ENCODE peak calls at places on chromosomes 3 and 15, in six cellular contexts. One of them, this sample, is unnamed.

GRCh38 chr3:191813245-191813644 is 352.3 kb downstream of the PYDC2 start:
- DNase-seq in HepG2: no peak
- DNase-seq in ovary: no peak
- DNase-seq in heart left ventricle: no peak
- DNase-seq in GM12878: no peak
- DNase-seq in adrenal gland: no peak
- DNase-seq in this sample: no peak

GRCh38 chr3:138082085-138082991 is 33.1 kb downstream of the DZIP1L start:
- DNase-seq in heart left ventricle: no peak
- DNase-seq in HepG2: peak; percentile 22
- DNase-seq in ovary: peak; percentile 60
- DNase-seq in GM12878: peak; percentile 27
- DNase-seq in adrenal gland: no peak
- DNase-seq in this sample: no peak

GRCh38 chr3:2713923-2714322 is 396.3 kb downstream of the IL5RA start:
- DNase-seq in adrenal gland: no peak
- DNase-seq in GM12878: no peak
- DNase-seq in ovary: no peak
- DNase-seq in heart left ventricle: no peak
- DNase-seq in HepG2: no peak
- DNase-seq in this sample: no peak

GRCh38 chr3:197811343-197811742 is 20.3 kb downstream of the LRCH3 start:
- DNase-seq in HepG2: no peak
- DNase-seq in GM12878: no peak
- DNase-seq in adrenal gland: no peak
- DNase-seq in ovary: no peak
- DNase-seq in heart left ventricle: peak; percentile 35
- DNase-seq in this sample: no peak

GRCh38 chr15:40150163-40150925 is 10.5 kb upstream of the BUB1B start:
- DNase-seq in heart left ventricle: no peak
- DNase-seq in HepG2: peak; percentile 14
- DNase-seq in adrenal gland: no peak
- DNase-seq in GM12878: no peak
- DNase-seq in ovary: no peak
- DNase-seq in this sample: no peak

GRCh38 chr15:28900041-28900891 is 14.5 kb downstream of the APBA2 start:
- DNase-seq in GM12878: no peak
- DNase-seq in HepG2: no peak
- DNase-seq in ovary: no peak
- DNase-seq in heart left ventricle: no peak
- DNase-seq in adrenal gland: no peak
- DNase-seq in this sample: no peak

GRCh38 chr15:99137111-99137546 is 32.2 kb downstream of the SYNM start:
- DNase-seq in adrenal gland: no peak
- DNase-seq in GM12878: no peak
- DNase-seq in ovary: no peak
- DNase-seq in heart left ventricle: no peak
- DNase-seq in HepG2: no peak
- DNase-seq in this sample: no peak

GRCh38 chr15:73807865-73808264 is 54.7 kb upstream of the INSYN1 start:
- DNase-seq in ovary: no peak
- DNase-seq in adrenal gland: no peak
- DNase-seq in heart left ventricle: no peak
- DNase-seq in GM12878: no peak
- DNase-seq in HepG2: no peak
- DNase-seq in this sample: no peak

GRCh38 chr3:16884084-16884747 is 539 bp upstream of the PLCL2 start:
- DNase-seq in ovary: peak; percentile 81
- DNase-seq in HepG2: no peak
- DNase-seq in heart left ventricle: peak; percentile 80
- DNase-seq in adrenal gland: peak; percentile 80
- DNase-seq in GM12878: no peak
- DNase-seq in this sample: peak; percentile 81

GRCh38 chr15:48205981-48206380 is at the start of gene SLC12A1:
- DNase-seq in heart left ventricle: no peak
- DNase-seq in HepG2: no peak
- DNase-seq in GM12878: no peak
- DNase-seq in ovary: no peak
- DNase-seq in adrenal gland: no peak
- DNase-seq in this sample: no peak

GRCh38 chr15:88215249-88215648 is 41.3 kb downstream of the NTRK3 start:
- DNase-seq in heart left ventricle: no peak
- DNase-seq in HepG2: no peak
- DNase-seq in ovary: no peak
- DNase-seq in adrenal gland: no peak
- DNase-seq in GM12878: no peak
- DNase-seq in this sample: no peak

GRCh38 chr15:80694624-80695098 is 449 bp upstream of the ABHD17C start:
- DNase-seq in HepG2: no peak
- DNase-seq in GM12878: no peak
- DNase-seq in heart left ventricle: peak; percentile 8
- DNase-seq in ovary: peak; percentile 55
- DNase-seq in adrenal gland: peak; percentile 27
- DNase-seq in this sample: peak; percentile 57

GRCh38 chr3:131630117-131630516 is 127.3 kb upstream of the MRPL3 start:
- DNase-seq in GM12878: peak; percentile 65
- DNase-seq in heart left ventricle: no peak
- DNase-seq in HepG2: no peak
- DNase-seq in adrenal gland: no peak
- DNase-seq in ovary: no peak
- DNase-seq in this sample: no peak

GRCh38 chr3:119613872-119614271 is 16.2 kb downstream of the PLA1A start:
- DNase-seq in HepG2: no peak
- DNase-seq in adrenal gland: no peak
- DNase-seq in ovary: no peak
- DNase-seq in GM12878: no peak
- DNase-seq in heart left ventricle: no peak
- DNase-seq in this sample: no peak

GRCh38 chr3:179260949-179261765 is 10.2 kb upstream of the KCNMB3 start:
- DNase-seq in ovary: peak; percentile 79
- DNase-seq in heart left ventricle: peak; percentile 76
- DNase-seq in GM12878: no peak
- DNase-seq in HepG2: peak; percentile 37
- DNase-seq in adrenal gland: peak; percentile 84
- DNase-seq in this sample: peak; percentile 87

GRCh38 chr3:167228135-167228534 is 152.0 kb downstream of the ZBBX start:
- DNase-seq in adrenal gland: no peak
- DNase-seq in HepG2: no peak
- DNase-seq in ovary: no peak
- DNase-seq in heart left ventricle: no peak
- DNase-seq in GM12878: no peak
- DNase-seq in this sample: no peak

GRCh38 chr15:81301815-81302399 is 22.0 kb downstream of the STARD5 start:
- DNase-seq in ovary: no peak
- DNase-seq in HepG2: no peak
- DNase-seq in adrenal gland: no peak
- DNase-seq in heart left ventricle: peak; percentile 34
- DNase-seq in GM12878: peak; percentile 80
- DNase-seq in this sample: no peak

GRCh38 chr3:35707904-35708303 is 68.6 kb downstream of the ARPP21 start:
- DNase-seq in adrenal gland: no peak
- DNase-seq in ovary: no peak
- DNase-seq in heart left ventricle: no peak
- DNase-seq in GM12878: no peak
- DNase-seq in HepG2: no peak
- DNase-seq in this sample: no peak

GRCh38 chr3:59675495-59675894 is 625.7 kb upstream of the CFAP20DC start:
- DNase-seq in adrenal gland: no peak
- DNase-seq in ovary: no peak
- DNase-seq in GM12878: no peak
- DNase-seq in HepG2: no peak
- DNase-seq in heart left ventricle: no peak
- DNase-seq in this sample: no peak

GRCh38 chr3:123750209-123750608 is 133.9 kb downstream of the MYLK start:
- DNase-seq in heart left ventricle: no peak
- DNase-seq in adrenal gland: no peak
- DNase-seq in ovary: no peak
- DNase-seq in HepG2: no peak
- DNase-seq in GM12878: no peak
- DNase-seq in this sample: no peak

GRCh38 chr15:86328658-86329057 is 249.0 kb downstream of the AGBL1 start:
- DNase-seq in GM12878: no peak
- DNase-seq in HepG2: no peak
- DNase-seq in ovary: no peak
- DNase-seq in adrenal gland: no peak
- DNase-seq in heart left ventricle: no peak
- DNase-seq in this sample: no peak

GRCh38 chr3:14169871-14170270 is 8.5 kb downstream of the XPC start:
- DNase-seq in HepG2: no peak
- DNase-seq in ovary: no peak
- DNase-seq in GM12878: no peak
- DNase-seq in heart left ventricle: no peak
- DNase-seq in adrenal gland: no peak
- DNase-seq in this sample: no peak

GRCh38 chr3:82276992-82277391 is 515.5 kb upstream of the GBE1 start:
- DNase-seq in GM12878: no peak
- DNase-seq in HepG2: no peak
- DNase-seq in adrenal gland: no peak
- DNase-seq in heart left ventricle: no peak
- DNase-seq in ovary: no peak
- DNase-seq in this sample: no peak

GRCh38 chr3:171086914-171087313 is 60.4 kb upstream of the SLC2A2 start:
- DNase-seq in GM12878: no peak
- DNase-seq in heart left ventricle: no peak
- DNase-seq in HepG2: no peak
- DNase-seq in ovary: no peak
- DNase-seq in adrenal gland: no peak
- DNase-seq in this sample: no peak

GRCh38 chr15:38626443-38627050 is 61.9 kb upstream of the RASGRP1 start:
- DNase-seq in GM12878: no peak
- DNase-seq in heart left ventricle: no peak
- DNase-seq in HepG2: no peak
- DNase-seq in adrenal gland: no peak
- DNase-seq in ovary: no peak
- DNase-seq in this sample: no peak

GRCh38 chr15:70190296-70190695 is 92.6 kb upstream of the TLE3 start:
- DNase-seq in ovary: no peak
- DNase-seq in GM12878: no peak
- DNase-seq in adrenal gland: no peak
- DNase-seq in heart left ventricle: no peak
- DNase-seq in HepG2: no peak
- DNase-seq in this sample: no peak

GRCh38 chr15:70189826-70190225 is 92.1 kb upstream of the TLE3 start:
- DNase-seq in HepG2: no peak
- DNase-seq in GM12878: no peak
- DNase-seq in heart left ventricle: no peak
- DNase-seq in ovary: no peak
- DNase-seq in adrenal gland: no peak
- DNase-seq in this sample: no peak

GRCh38 chr15:70186152-70186551 is 88.4 kb upstream of the TLE3 start:
- DNase-seq in GM12878: no peak
- DNase-seq in HepG2: no peak
- DNase-seq in ovary: no peak
- DNase-seq in heart left ventricle: no peak
- DNase-seq in adrenal gland: no peak
- DNase-seq in this sample: no peak

GRCh38 chr15:70187331-70187730 is 89.6 kb upstream of the TLE3 start:
- DNase-seq in ovary: no peak
- DNase-seq in GM12878: no peak
- DNase-seq in HepG2: no peak
- DNase-seq in adrenal gland: no peak
- DNase-seq in heart left ventricle: no peak
- DNase-seq in this sample: no peak

GRCh38 chr15:70188286-70188685 is 90.6 kb upstream of the TLE3 start:
- DNase-seq in HepG2: no peak
- DNase-seq in GM12878: no peak
- DNase-seq in heart left ventricle: no peak
- DNase-seq in adrenal gland: no peak
- DNase-seq in ovary: no peak
- DNase-seq in this sample: no peak
- H3K4me1 ChIP-seq in HepG2: peaks cover 34% of the 10 kb centered on the region
- H3K4me1 ChIP-seq in GM12878: no peaks in the 10 kb centered on the region
- H3K4me1 ChIP-seq in heart left ventricle: no peaks in the 10 kb centered on the region
- H3K4me1 ChIP-seq in adrenal gland: no peaks in the 10 kb centered on the region
- H3K4me1 ChIP-seq in ovary: peaks cover 3% of the 10 kb centered on the region
- H3K4me1 ChIP-seq in this sample: peaks cover 12% of the 10 kb centered on the region

DNA sequence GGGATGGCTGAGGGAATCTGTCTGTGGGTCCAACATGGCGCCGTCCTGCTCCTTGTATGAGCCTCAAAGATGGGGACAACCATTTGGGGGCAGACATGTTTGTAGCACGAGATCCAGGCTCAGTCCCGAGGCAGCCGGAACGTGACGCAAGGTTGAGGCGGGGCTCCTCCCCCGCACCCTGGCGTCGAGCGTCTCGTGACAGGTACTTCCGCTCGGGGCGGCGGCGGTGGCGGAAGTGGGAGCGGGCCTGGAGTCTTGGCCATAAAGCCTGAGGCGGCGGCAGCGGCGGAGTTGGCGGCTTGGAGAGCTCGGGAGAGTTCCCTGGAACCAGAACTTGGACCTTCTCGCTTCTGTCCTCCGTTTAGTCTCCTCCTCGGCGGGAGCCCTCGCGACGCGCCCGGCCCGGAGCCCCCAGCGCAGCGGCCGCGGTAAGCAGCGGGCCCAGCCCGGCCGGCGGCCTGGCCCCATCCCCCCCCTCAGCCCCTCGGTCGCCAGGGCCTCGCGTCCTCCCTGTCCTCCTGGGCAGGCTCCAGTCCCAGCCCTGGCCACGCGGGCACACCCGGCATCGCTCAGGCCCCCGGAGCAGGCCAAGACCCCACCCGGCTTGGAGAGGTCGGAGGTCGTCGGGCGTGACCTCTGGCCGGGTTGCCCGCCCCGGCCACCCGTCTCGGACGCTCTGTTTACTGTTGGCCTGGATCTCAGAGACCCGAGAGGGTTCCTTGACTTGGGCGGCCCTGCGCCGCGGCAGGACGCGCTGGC is at the start of gene RAB7A:
- DNase-seq in adrenal gland: peak; percentile 98
- DNase-seq in GM12878: peak; percentile 96
- DNase-seq in HepG2: peak; percentile 94
- DNase-seq in heart left ventricle: peak; percentile 98
- DNase-seq in ovary: peak; percentile 98
- DNase-seq in this sample: peak; percentile 99
- TF ChIP-seq POLR2A in adrenal gland: peak; percentile 94
- TF ChIP-seq POLR2A in GM12878: peak; percentile 95
- TF ChIP-seq POLR2A in HepG2: peak; percentile 96
- TF ChIP-seq POLR2A in heart left ventricle: peak; percentile 89
- TF ChIP-seq POLR2A in ovary: peak; percentile 91
- TF ChIP-seq POLR2A in this sample: peak; percentile 95

DNA sequence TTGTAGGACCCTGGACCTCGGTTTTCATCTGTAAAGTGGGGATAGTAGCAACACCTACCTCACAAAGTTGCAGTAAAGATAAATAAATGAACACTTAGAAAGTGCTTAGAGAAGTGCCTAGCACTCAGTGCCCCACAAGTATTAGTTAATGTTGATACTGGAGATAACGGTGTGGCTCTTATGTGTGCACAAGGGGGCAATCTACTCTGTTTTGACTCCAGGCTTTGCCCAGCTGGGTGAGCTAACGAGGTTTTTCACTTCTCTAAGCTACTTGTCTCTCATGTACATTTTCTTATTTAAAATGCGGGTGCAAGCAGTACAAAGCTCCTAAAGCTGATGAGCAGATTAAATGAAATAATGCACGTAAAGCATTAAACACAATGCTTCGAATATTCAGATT is 193.5 kb upstream of the ICE2 start:
- DNase-seq in ovary: no peak
- DNase-seq in HepG2: peak; percentile 18
- DNase-seq in GM12878: no peak
- DNase-seq in adrenal gland: no peak
- DNase-seq in heart left ventricle: no peak
- DNase-seq in this sample: no peak
- TF ChIP-seq CTCF in ovary: no peak
- TF ChIP-seq CTCF in HepG2: peak; percentile 54
- TF ChIP-seq CTCF in GM12878: peak; percentile 27
- TF ChIP-seq CTCF in adrenal gland: no peak
- TF ChIP-seq CTCF in heart left ventricle: no peak
- TF ChIP-seq CTCF in this sample: peak; percentile 13

GRCh38 chr3:23583980-23584736 is 221.6 kb upstream of the UBE2E1 start:
- DNase-seq in ovary: no peak
- DNase-seq in HepG2: no peak
- DNase-seq in GM12878: no peak
- DNase-seq in heart left ventricle: no peak
- DNase-seq in adrenal gland: no peak
- DNase-seq in this sample: no peak
- H3K4me1 ChIP-seq in ovary: no peaks in the 10 kb centered on the region
- H3K4me1 ChIP-seq in HepG2: no peaks in the 10 kb centered on the region
- H3K4me1 ChIP-seq in GM12878: no peaks in the 10 kb centered on the region
- H3K4me1 ChIP-seq in heart left ventricle: no peaks in the 10 kb centered on the region
- H3K4me1 ChIP-seq in adrenal gland: no peaks in the 10 kb centered on the region
- H3K4me1 ChIP-seq in this sample: no peaks in the 10 kb centered on the region